ENCODE peak calls at places on chromosomes 16 and 17, in ten cellular contexts. H, G, W, C, A, D, Y, U, V and X are unnamed samples.

GRCh38 chr17:82356028-82356427 is 3.0 kb upstream of the TEX19 start:
- DNase-seq in H (no peak), G (no peak), W (no peak), C (peak; percentile 56), A (no peak), D (no peak), Y (no peak), U (no peak), V (peak; percentile 73), X (no peak)

GRCh38 chr16:75304521-75305363 is 53.3 kb upstream of the BCAR1 start:
- DNase-seq in H (no peak), G (no peak), W (no peak), C (peak; percentile 99), A (no peak), D (no peak), Y (peak; percentile 77), U (no peak), V (peak; percentile 89), X (peak; percentile 95)

GRCh38 chr16:6081320-6081976 is 983.9 kb upstream of the EEF2KMT start:
- DNase-seq in H (no peak), G (no peak), W (peak; percentile 29), C (no peak), A (no peak), D (no peak), Y (peak; percentile 49), U (peak; percentile 66), V (peak; percentile 25), X (no peak)

GRCh38 chr16:85415196-85415988 is 197.7 kb upstream of the GSE1 start:
- DNase-seq in H (no peak), G (no peak), W (no peak), C (no peak), A (no peak), D (no peak), Y (no peak), U (no peak), V (no peak), X (no peak)

GRCh38 chr17:49031965-49032928 is 35.1 kb downstream of the IGF2BP1 start:
- DNase-seq in H (peak; percentile 77), G (no peak), W (peak; percentile 64), C (peak; percentile 74), A (no peak), D (peak; percentile 4), Y (peak; percentile 96), U (peak; percentile 88), V (peak; percentile 76), X (peak; percentile 31)

GRCh38 chr17:51118330-51119195 is 2.1 kb downstream of the SPAG9 start:
- DNase-seq in H (peak; percentile 96), G (peak; percentile 29), W (no peak), C (no peak), A (no peak), D (no peak), Y (no peak), U (no peak), V (peak; percentile 16), X (no peak)

GRCh38 chr17:2238432-2239169 is 65.0 kb downstream of the SMG6 start:
- DNase-seq in H (no peak), G (no peak), W (no peak), C (no peak), A (no peak), D (no peak), Y (no peak), U (no peak), V (no peak), X (no peak)

GRCh38 chr17:63189082-63189481 is 223.0 kb downstream of the TANC2 start:
- DNase-seq in H (no peak), G (no peak), W (no peak), C (peak; percentile 59), A (no peak), D (no peak), Y (no peak), U (no peak), V (peak; percentile 63), X (no peak)

GRCh38 chr17:17853811-17854527 is 17.2 kb upstream of the SREBF1 start:
- DNase-seq in H (no peak), G (no peak), W (no peak), C (no peak), A (no peak), D (no peak), Y (no peak), U (no peak), V (peak; percentile 81), X (no peak)

GRCh38 chr17:43733956-43734355 is 24.6 kb downstream of the SOST start:
- DNase-seq in H (no peak), G (no peak), W (no peak), C (no peak), A (no peak), D (no peak), Y (no peak), U (no peak), V (no peak), X (no peak)

GRCh38 chr16:75770051-75770450 is 43.8 kb upstream of the CPHXL start:
- DNase-seq in H (no peak), G (no peak), W (no peak), C (no peak), A (no peak), D (no peak), Y (no peak), U (no peak), V (no peak), X (no peak)

GRCh38 chr16:30585022-30585399 is 486 bp downstream of the ZNF785 start:
- DNase-seq in H (no peak), G (no peak), W (peak; percentile 35), C (no peak), A (no peak), D (no peak), Y (peak; percentile 51), U (peak; percentile 80), V (peak; percentile 26), X (no peak)

GRCh38 chr16:64428463-64428862 is 693.4 kb downstream of the CDH11 start:
- DNase-seq in H (no peak), G (no peak), W (no peak), C (peak; percentile 84), A (no peak), D (no peak), Y (peak; percentile 4), U (no peak), V (peak; percentile 64), X (no peak)

GRCh38 chr16:81008151-81008789 is 1.3 kb downstream of the CENPN start:
- DNase-seq in H (no peak), G (no peak), W (no peak), C (no peak), A (no peak), D (no peak), Y (peak; percentile 10), U (no peak), V (no peak), X (no peak)

GRCh38 chr17:79065105-79065670 is 9.4 kb upstream of the ENGASE start:
- DNase-seq in H (peak; percentile 38), G (no peak), W (peak; percentile 66), C (peak; percentile 32), A (no peak), D (peak; percentile 45), Y (peak; percentile 63), U (peak; percentile 75), V (peak; percentile 43), X (peak; percentile 74)

GRCh38 chr16:16083421-16084156 is 134.2 kb downstream of the ABCC1 start:
- DNase-seq in H (no peak), G (no peak), W (peak; percentile 28), C (peak; percentile 27), A (no peak), D (no peak), Y (peak; percentile 25), U (no peak), V (peak; percentile 15), X (no peak)

GRCh38 chr17:76781056-76781982 is 43.4 kb downstream of the MFSD11 start:
- DNase-seq in H (no peak), G (no peak), W (no peak), C (no peak), A (no peak), D (no peak), Y (peak; percentile 30), U (peak; percentile 43), V (no peak), X (no peak)

GRCh38 chr16:72705806-72706205 is 342.1 kb downstream of the ZFHX3 start:
- DNase-seq in H (no peak), G (no peak), W (no peak), C (no peak), A (no peak), D (no peak), Y (no peak), U (no peak), V (no peak), X (no peak)

GRCh38 chr17:350706-351435 is 1.7 kb downstream of the RPH3AL start:
- DNase-seq in H (no peak), G (no peak), W (no peak), C (peak; percentile 84), A (no peak), D (no peak), Y (no peak), U (peak; percentile 48), V (peak; percentile 44), X (peak; percentile 55)

GRCh38 chr17:41559548-41559947 is 12.3 kb downstream of the KRT9 start:
- DNase-seq in H (no peak), G (no peak), W (no peak), C (peak; percentile 78), A (no peak), D (no peak), Y (no peak), U (no peak), V (peak; percentile 69), X (no peak)

GRCh38 chr17:73532441-73532901 is 111.8 kb downstream of the SDK2 start:
- DNase-seq in H (peak; percentile 39), G (peak; percentile 53), W (no peak), C (no peak), A (no peak), D (no peak), Y (no peak), U (no peak), V (no peak), X (no peak)

GRCh38 chr16:31876955-31877828 is 3.6 kb downstream of the ZNF267 start:
- DNase-seq in H (no peak), G (no peak), W (peak; percentile 62), C (peak; percentile 93), A (no peak), D (no peak), Y (no peak), U (no peak), V (peak; percentile 90), X (peak; percentile 23)

GRCh38 chr17:7336240-7337175 is at the start of gene ACAP1:
- DNase-seq in H (no peak), G (no peak), W (peak; percentile 95), C (no peak), A (peak; percentile 69), D (peak; percentile 56), Y (no peak), U (peak; percentile 85), V (no peak), X (no peak)

GRCh38 chr16:81879625-81880024 is 100.5 kb downstream of the PLCG2 start:
- DNase-seq in H (no peak), G (no peak), W (no peak), C (no peak), A (no peak), D (no peak), Y (peak; percentile 40), U (peak; percentile 75), V (no peak), X (no peak)

GRCh38 chr17:69058165-69058564 is 2.6 kb downstream of the ABCA9 start:
- DNase-seq in H (no peak), G (no peak), W (no peak), C (no peak), A (no peak), D (no peak), Y (peak; percentile 37), U (peak; percentile 26), V (no peak), X (peak; percentile 43)

GRCh38 chr16:89094252-89094901 is 725 bp downstream of the ACSF3 start:
- DNase-seq in H (no peak), G (no peak), W (no peak), C (peak; percentile 9), A (no peak), D (no peak), Y (no peak), U (peak; percentile 74), V (peak; percentile 56), X (peak; percentile 32)

GRCh38 chr17:40014375-40014980 is 762 bp upstream of the CSF3 start:
- DNase-seq in H (no peak), G (no peak), W (no peak), C (no peak), A (no peak), D (no peak), Y (no peak), U (peak; percentile 63), V (no peak), X (no peak)

GRCh38 chr17:52106638-52107261 is 51.8 kb downstream of the CA10 start:
- DNase-seq in H (peak; percentile 54), G (no peak), W (peak; percentile 49), C (peak; percentile 13), A (no peak), D (peak; percentile 6), Y (peak; percentile 59), U (peak; percentile 40), V (peak; percentile 53), X (peak; percentile 72)